ENCODE peak calls at places on chromosomes 13 and 19, in nine cellular contexts. A, P, F, X, U, J, L, Q and O are unnamed samples.

GRCh38 chr19:17999685-18000479 is 8.1 kb upstream of the ARRDC2 start:
- DNase-seq in A (no peak), P (no peak), F (no peak), X (no peak), U (no peak), J (no peak), L (no peak), Q (no peak), O (no peak)

GRCh38 chr19:47111081-47111589 is 2.4 kb downstream of the ZC3H4 start:
- DNase-seq in A (peak), P (peak), F (no peak), X (peak), U (no peak), J (peak), L (no peak), Q (no peak), O (no peak)

GRCh38 chr19:54684537-54684936 is 21.8 kb downstream of the LILRB4 start:
- DNase-seq in A (peak), P (no peak), F (no peak), X (no peak), U (no peak), J (no peak), L (no peak), Q (no peak), O (no peak)

GRCh38 chr13:45718063-45718462 is 15.9 kb downstream of the CBY2 start:
- DNase-seq in A (peak), P (no peak), F (no peak), X (no peak), U (peak), J (no peak), L (peak), Q (no peak), O (no peak)

GRCh38 chr13:23855360-23855759 is 33.8 kb downstream of the MIPEP start:
- DNase-seq in A (no peak), P (no peak), F (no peak), X (no peak), U (no peak), J (no peak), L (no peak), Q (no peak), O (no peak)

GRCh38 chr19:44757735-44758505 is 9.4 kb downstream of the BCL3 start:
- DNase-seq in A (peak), P (no peak), F (no peak), X (no peak), U (peak), J (no peak), L (no peak), Q (no peak), O (no peak)

GRCh38 chr13:50081106-50081898 is 66.1 kb downstream of the KCNRG start:
- DNase-seq in A (peak), P (peak), F (no peak), X (peak), U (no peak), J (peak), L (no peak), Q (no peak), O (no peak)

GRCh38 chr19:16185123-16185924 is at the start of gene FAM32A:
- DNase-seq in A (peak), P (peak), F (peak), X (peak), U (peak), J (peak), L (peak), Q (peak), O (peak)

GRCh38 chr13:36275190-36276002 is 22.2 kb downstream of the CCDC169 start:
- DNase-seq in A (no peak), P (no peak), F (no peak), X (no peak), U (peak), J (no peak), L (no peak), Q (peak), O (peak)

GRCh38 chr13:30142502-30143211 is 164.7 kb downstream of the KATNAL1 start:
- DNase-seq in A (peak), P (no peak), F (no peak), X (no peak), U (peak), J (no peak), L (peak), Q (peak), O (peak)

GRCh38 chr13:60759499-60759898 is 362.5 kb downstream of the TDRD3 start:
- DNase-seq in A (peak), P (no peak), F (no peak), X (no peak), U (peak), J (no peak), L (no peak), Q (peak), O (no peak)

GRCh38 chr13:49098198-49098597 is 121.9 kb upstream of the MLNR start:
- DNase-seq in A (no peak), P (peak), F (no peak), X (no peak), U (peak), J (no peak), L (peak), Q (peak), O (peak)

GRCh38 chr19:12884926-12885748 is 1.9 kb downstream of the KLF1 start:
- DNase-seq in A (peak), P (peak), F (peak), X (peak), U (peak), J (peak), L (no peak), Q (no peak), O (no peak)

GRCh38 chr19:45999653-46000121 is 4.4 kb downstream of the CCDC61 start:
- DNase-seq in A (peak), P (no peak), F (no peak), X (no peak), U (peak), J (no peak), L (no peak), Q (no peak), O (no peak)

GRCh38 chr19:18932216-18932841 is 8.7 kb downstream of the HOMER3 start:
- DNase-seq in A (peak), P (peak), F (peak), X (peak), U (peak), J (peak), L (peak), Q (no peak), O (no peak)

GRCh38 chr19:45161715-45162463 is 1.1 kb upstream of the NKPD1 start:
- DNase-seq in A (peak), P (no peak), F (no peak), X (no peak), U (peak), J (no peak), L (no peak), Q (no peak), O (no peak)

GRCh38 chr19:20287070-20287469 is 120.1 kb downstream of the ZNF486 start:
- DNase-seq in A (no peak), P (no peak), F (no peak), X (no peak), U (no peak), J (no peak), L (no peak), Q (no peak), O (no peak)

GRCh38 chr19:17765069-17765618 is 13.9 kb downstream of the FCHO1 start:
- DNase-seq in A (peak), P (peak), F (no peak), X (no peak), U (no peak), J (no peak), L (no peak), Q (no peak), O (no peak)

GRCh38 chr13:108662528-108662927 is 33.1 kb downstream of the MYO16 start:
- DNase-seq in A (peak), P (no peak), F (no peak), X (no peak), U (no peak), J (no peak), L (no peak), Q (no peak), O (no peak)

GRCh38 chr13:24176351-24177101 is 16.0 kb downstream of the SPATA13 start:
- DNase-seq in A (peak), P (no peak), F (no peak), X (no peak), U (no peak), J (no peak), L (no peak), Q (peak), O (no peak)

GRCh38 chr19:41879080-41879479 is 2.0 kb downstream of the CD79A start:
- DNase-seq in A (no peak), P (no peak), F (no peak), X (no peak), U (no peak), J (no peak), L (no peak), Q (no peak), O (no peak)

GRCh38 chr19:41880329-41880708 is 2.7 kb upstream of the ARHGEF1 start:
- DNase-seq in A (no peak), P (no peak), F (no peak), X (no peak), U (no peak), J (no peak), L (no peak), Q (no peak), O (no peak)

GRCh38 chr19:41877916-41878905 is 1.1 kb downstream of the CD79A start:
- DNase-seq in A (no peak), P (no peak), F (no peak), X (no peak), U (no peak), J (peak), L (no peak), Q (no peak), O (no peak)

GRCh38 chr19:41877490-41877876 is 404 bp downstream of the CD79A start:
- DNase-seq in A (no peak), P (peak), F (no peak), X (no peak), U (no peak), J (no peak), L (no peak), Q (no peak), O (no peak)

DNA sequence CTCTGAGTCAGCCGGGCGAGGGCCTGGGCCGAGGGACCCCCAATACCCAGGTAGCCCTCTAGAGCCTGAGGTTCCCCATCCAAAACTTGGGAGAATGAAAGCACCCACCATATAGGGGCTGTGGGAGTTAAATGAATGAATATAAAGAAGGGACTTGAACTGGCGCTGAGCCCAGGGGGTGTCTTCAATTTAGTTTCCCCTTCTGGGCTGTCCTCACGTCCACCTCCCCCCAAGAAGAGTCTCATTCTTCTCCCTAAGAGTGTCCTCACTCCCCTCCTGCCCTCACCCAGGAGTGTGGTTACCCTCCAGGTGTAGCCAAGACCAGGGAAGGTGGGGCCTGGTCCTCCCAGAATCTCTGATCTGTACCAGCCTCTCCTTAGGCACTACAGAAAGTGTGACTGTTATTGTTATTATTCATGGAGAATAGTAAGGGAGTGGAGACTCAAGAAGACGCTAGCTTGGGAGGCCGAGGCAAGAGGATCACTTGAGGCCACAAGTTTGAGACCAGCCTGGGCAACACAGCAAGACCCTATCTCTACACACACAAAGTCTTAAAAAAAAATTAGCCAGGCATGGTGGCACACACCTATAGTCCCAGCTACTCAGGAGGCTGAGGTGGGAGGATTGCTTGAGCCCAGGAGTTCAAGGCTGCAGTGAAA is 2.7 kb downstream of the CD79A start:
- DNase-seq in A (no peak), P (no peak), F (no peak), X (no peak), U (no peak), J (no peak), L (no peak), Q (no peak), O (no peak)
- H3K4me3 ChIP-seq in A (no peak), P (no peak), F (no peak), X (no peak), U (no peak), J (no peak), L (no peak), Q (no peak), O (no peak)

GRCh38 chr13:43304449-43304848 is 281.1 kb downstream of the DNAJC15 start:
- DNase-seq in A (no peak), P (no peak), F (no peak), X (no peak), U (no peak), J (no peak), L (no peak), Q (no peak), O (no peak)
- H3K4me3 ChIP-seq in A (no peak), P (no peak), F (no peak), X (no peak), U (no peak), J (no peak), L (no peak), Q (no peak), O (no peak)

DNA sequence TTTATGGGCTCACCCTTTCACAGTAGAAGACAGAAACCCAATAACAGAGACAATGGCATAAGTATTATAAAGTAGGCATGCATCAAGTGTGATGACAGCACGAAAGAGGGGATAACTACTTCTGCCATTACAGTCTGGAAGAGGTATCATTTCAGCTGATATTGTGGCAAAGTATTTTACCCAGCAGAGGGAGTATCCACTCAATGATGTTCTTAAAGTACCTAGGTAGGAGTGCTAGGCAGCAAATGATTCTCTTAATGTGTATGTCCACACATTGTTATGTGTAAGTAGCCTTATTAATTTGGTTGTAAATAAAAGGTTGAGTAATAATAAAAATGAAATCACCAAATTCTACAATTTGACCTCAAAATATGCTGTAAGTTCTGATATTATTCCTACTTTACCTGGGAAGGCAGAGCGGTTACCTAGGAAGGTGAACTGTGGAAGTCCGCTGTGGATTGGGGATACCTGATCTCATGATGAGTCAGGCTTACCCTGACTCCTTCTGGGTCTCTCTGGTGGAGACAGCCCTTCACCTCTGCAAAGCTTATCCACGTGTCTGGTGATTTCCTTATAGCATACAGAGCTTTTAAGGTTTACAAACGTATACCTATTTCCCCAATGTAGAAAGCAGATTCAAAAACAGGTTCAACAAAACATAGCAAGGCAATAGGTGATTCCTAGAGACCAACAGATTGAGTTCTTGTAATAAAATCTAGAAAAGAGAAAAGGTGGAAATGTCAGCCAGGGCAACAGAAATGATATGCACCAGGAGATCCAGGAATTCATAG is 4.0 kb upstream of the UBAC2 start:
- DNase-seq in A (no peak), P (no peak), F (no peak), X (no peak), U (no peak), J (no peak), L (peak), Q (no peak), O (no peak)
- H3K4me3 ChIP-seq in A (no peak), P (no peak), F (no peak), X (no peak), U (no peak), J (no peak), L (peak), Q (no peak), O (no peak)

DNA sequence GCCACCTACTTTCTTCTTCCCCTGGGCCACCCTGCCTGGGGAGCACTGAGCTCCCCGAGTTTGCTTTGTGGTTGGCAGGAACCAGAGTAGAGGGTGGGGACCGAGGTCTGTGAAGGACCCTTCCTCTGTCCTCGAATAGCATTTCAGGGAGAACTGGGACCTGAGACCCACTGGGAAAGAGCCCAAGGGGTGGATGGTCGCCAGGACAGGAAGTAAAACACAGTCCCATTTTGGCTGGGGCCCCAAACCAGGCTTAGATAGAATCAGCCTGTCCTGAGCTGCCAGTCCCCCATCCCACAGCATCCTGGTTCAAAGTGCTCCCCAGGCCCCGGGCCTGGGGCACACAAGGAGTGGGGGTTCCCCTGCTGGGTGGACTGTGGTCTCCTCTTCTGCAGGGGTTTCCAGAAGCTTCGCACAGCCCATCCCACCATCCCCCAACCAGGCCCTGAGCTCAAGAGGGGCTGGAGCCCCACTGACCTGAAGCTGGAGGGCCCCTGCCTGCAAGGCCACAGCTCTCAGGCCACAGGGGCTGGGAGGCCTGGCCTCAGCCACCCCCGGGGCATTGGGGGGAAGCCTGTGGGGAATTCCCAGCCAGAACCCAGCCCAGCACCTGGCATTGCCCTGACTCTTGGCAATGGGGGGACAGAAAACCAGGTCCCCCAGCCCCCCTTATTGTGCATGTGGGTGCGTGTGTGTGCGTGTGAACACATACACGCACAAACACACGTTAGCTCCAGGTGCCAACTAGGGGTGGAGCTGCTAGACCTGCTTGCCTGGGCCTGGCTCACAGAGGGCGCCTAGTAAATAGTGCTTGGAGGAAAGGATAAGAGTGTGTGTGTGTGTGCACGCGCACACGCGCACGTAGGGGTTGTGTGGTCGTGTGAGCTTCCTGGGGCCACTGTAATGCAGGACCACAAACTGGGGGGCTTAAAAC is 994 bp upstream of the MKNK2 start:
- DNase-seq in A (no peak), P (peak), F (no peak), X (peak), U (peak), J (peak), L (no peak), Q (no peak), O (no peak)
- H3K4me3 ChIP-seq in A (peak), P (peak), F (no peak), X (peak), U (no peak), J (peak), L (peak), Q (no peak), O (no peak)

GRCh38 chr13:58991826-58992477 is 1171.8 kb downstream of the DIAPH3 start:
- DNase-seq in A (no peak), P (no peak), F (no peak), X (no peak), U (no peak), J (no peak), L (no peak), Q (no peak), O (no peak)
- H3K4me3 ChIP-seq in A (no peak), P (no peak), F (no peak), X (no peak), U (no peak), J (no peak), L (no peak), Q (no peak), O (no peak)

GRCh38 chr13:33745370-33746324 is 72.3 kb upstream of the RFC3 start:
- DNase-seq in A (no peak), P (no peak), F (no peak), X (no peak), U (no peak), J (no peak), L (no peak), Q (no peak), O (no peak)
- H3K4me3 ChIP-seq in A (no peak), P (no peak), F (no peak), X (no peak), U (no peak), J (no peak), L (no peak), Q (no peak), O (no peak)

GRCh38 chr19:52494518-52494917 is 33.0 kb upstream of the ZNF808 start:
- DNase-seq in A (no peak), P (no peak), F (no peak), X (no peak), U (no peak), J (no peak), L (no peak), Q (no peak), O (no peak)

GRCh38 chr19:52498571-52498970 is 28.9 kb upstream of the ZNF808 start:
- DNase-seq in A (no peak), P (no peak), F (no peak), X (no peak), U (no peak), J (no peak), L (no peak), Q (no peak), O (no peak)

GRCh38 chr19:52492201-52492960 is 35.1 kb upstream of the ZNF808 start:
- DNase-seq in A (peak), P (no peak), F (no peak), X (no peak), U (no peak), J (peak), L (no peak), Q (no peak), O (no peak)

DNA sequence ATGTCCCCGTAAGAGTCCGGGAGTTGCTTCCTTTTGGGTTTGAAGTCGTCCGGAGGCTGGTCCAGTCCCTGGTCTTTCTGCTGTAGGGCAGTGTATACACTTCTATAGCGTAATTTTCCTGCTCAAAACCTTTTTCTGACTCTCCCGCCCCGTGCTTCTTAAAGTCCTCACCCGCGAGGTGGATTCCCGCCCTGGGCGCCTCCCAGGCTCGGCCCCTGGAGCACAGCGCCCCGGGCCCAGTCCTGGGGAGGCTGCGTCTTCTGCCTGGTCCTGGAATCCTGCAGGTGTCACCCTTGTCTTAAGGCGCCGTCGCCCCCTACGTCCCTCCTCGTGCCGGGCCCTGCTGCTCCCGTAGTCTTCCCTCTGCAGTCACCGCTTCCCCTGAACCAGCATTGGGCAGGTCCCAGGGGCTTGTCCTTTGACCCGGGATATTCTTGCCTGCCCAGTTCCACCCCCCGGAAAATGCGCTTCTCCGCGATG is 34.4 kb upstream of the ZNF808 start:
- DNase-seq in A (peak), P (no peak), F (no peak), X (no peak), U (no peak), J (no peak), L (no peak), Q (no peak), O (no peak)
- H3K4me3 ChIP-seq in A (peak), P (no peak), F (peak), X (no peak), U (no peak), J (no peak), L (no peak), Q (no peak), O (no peak)

GRCh38 chr19:7636317-7636690 is 606 bp upstream of the STXBP2 start:
- DNase-seq in A (no peak), P (no peak), F (no peak), X (no peak), U (no peak), J (no peak), L (no peak), Q (no peak), O (no peak)
- H3K4me3 ChIP-seq in A (peak), P (peak), F (no peak), X (peak), U (peak), J (peak), L (no peak), Q (no peak), O (no peak)